ENCODE peak calls at places on chromosome 11, in four cellular contexts. One of them, this sample, is unnamed.

GRCh38 chr11:44615913-44616806 is 50.7 kb downstream of the CD82 start:
- DNase-seq in K562: no peak
- DNase-seq in GM12878: no peak
- DNase-seq in HepG2: no peak
- DNase-seq in this sample: no peak

GRCh38 chr11:35321532-35322320 is 97.6 kb downstream of the SLC1A2 start:
- DNase-seq in K562: no peak
- DNase-seq in GM12878: no peak
- DNase-seq in HepG2: no peak
- DNase-seq in this sample: no peak

GRCh38 chr11:13091373-13091772 is 82.3 kb downstream of the RASSF10 start:
- DNase-seq in K562: peak; percentile 71
- DNase-seq in GM12878: no peak
- DNase-seq in HepG2: no peak
- DNase-seq in this sample: no peak

GRCh38 chr11:122755409-122755808 is 82.9 kb upstream of the CRTAM start:
- DNase-seq in K562: peak; percentile 85
- DNase-seq in GM12878: no peak
- DNase-seq in HepG2: no peak
- DNase-seq in this sample: no peak

GRCh38 chr11:81907996-81908395 is 825.7 kb downstream of the FAM181B start:
- DNase-seq in K562: no peak
- DNase-seq in GM12878: no peak
- DNase-seq in HepG2: no peak
- DNase-seq in this sample: no peak

GRCh38 chr11:69217276-69218105 is 61.8 kb downstream of the SMIM38 start:
- DNase-seq in K562: no peak
- DNase-seq in GM12878: no peak
- DNase-seq in HepG2: no peak
- DNase-seq in this sample: no peak

GRCh38 chr11:113023228-113023627 is 62.0 kb downstream of the NCAM1 start:
- DNase-seq in K562: no peak
- DNase-seq in GM12878: no peak
- DNase-seq in HepG2: no peak
- DNase-seq in this sample: no peak

GRCh38 chr11:27678242-27678641 is 22.0 kb downstream of the BDNF start:
- DNase-seq in K562: no peak
- DNase-seq in GM12878: no peak
- DNase-seq in HepG2: no peak
- DNase-seq in this sample: no peak

GRCh38 chr11:128724891-128725611 is 31.2 kb downstream of the FLI1 start:
- DNase-seq in K562: no peak
- DNase-seq in GM12878: no peak
- DNase-seq in HepG2: no peak
- DNase-seq in this sample: no peak

GRCh38 chr11:43921561-43922294 is 20.7 kb upstream of the C11orf96 start:
- DNase-seq in K562: no peak
- DNase-seq in GM12878: no peak
- DNase-seq in HepG2: no peak
- DNase-seq in this sample: no peak

GRCh38 chr11:71201936-71202597 is 50.3 kb downstream of the SHANK2 start:
- DNase-seq in K562: no peak
- DNase-seq in GM12878: no peak
- DNase-seq in HepG2: no peak
- DNase-seq in this sample: no peak

GRCh38 chr11:65787649-65788622 is 1.1 kb downstream of the OVOL1 start:
- DNase-seq in K562: no peak
- DNase-seq in GM12878: no peak
- DNase-seq in HepG2: no peak
- DNase-seq in this sample: no peak

GRCh38 chr11:76236092-76237026 is 30.1 kb upstream of the WNT11 start:
- DNase-seq in K562: peak; percentile 79
- DNase-seq in GM12878: no peak
- DNase-seq in HepG2: no peak
- DNase-seq in this sample: peak; percentile 81

GRCh38 chr11:57745206-57745605 is 3.9 kb downstream of the SELENOH start:
- DNase-seq in K562: no peak
- DNase-seq in GM12878: no peak
- DNase-seq in HepG2: no peak
- DNase-seq in this sample: no peak

GRCh38 chr11:74953448-74953847 is 4.4 kb downstream of the SPCS2 start:
- DNase-seq in K562: no peak
- DNase-seq in GM12878: no peak
- DNase-seq in HepG2: no peak
- DNase-seq in this sample: no peak

GRCh38 chr11:115480611-115481010 is 23.6 kb downstream of the CADM1 start:
- DNase-seq in K562: no peak
- DNase-seq in GM12878: no peak
- DNase-seq in HepG2: no peak
- DNase-seq in this sample: no peak

GRCh38 chr11:46381046-46381835 is at the start of gene MDK:
- DNase-seq in K562: peak; percentile 78
- DNase-seq in GM12878: no peak
- DNase-seq in HepG2: peak; percentile 49
- DNase-seq in this sample: no peak

GRCh38 chr11:64244966-64245365 is 1.8 kb downstream of the PPP1R14B start:
- DNase-seq in K562: no peak
- DNase-seq in GM12878: no peak
- DNase-seq in HepG2: no peak
- DNase-seq in this sample: no peak

GRCh38 chr11:67306769-67307544 is 3.6 kb downstream of the SSH3 start:
- DNase-seq in K562: no peak
- DNase-seq in GM12878: no peak
- DNase-seq in HepG2: no peak
- DNase-seq in this sample: no peak

GRCh38 chr11:26088391-26088790 is 243.5 kb upstream of the ANO3 start:
- DNase-seq in K562: no peak
- DNase-seq in GM12878: no peak
- DNase-seq in HepG2: no peak
- DNase-seq in this sample: no peak

GRCh38 chr11:10139656-10140055 is 154.4 kb downstream of the SBF2 start:
- DNase-seq in K562: no peak
- DNase-seq in GM12878: no peak
- DNase-seq in HepG2: no peak
- DNase-seq in this sample: no peak

GRCh38 chr11:69144719-69145365 is 10.9 kb upstream of the SMIM38 start:
- DNase-seq in K562: no peak
- DNase-seq in GM12878: no peak
- DNase-seq in HepG2: no peak
- DNase-seq in this sample: no peak

GRCh38 chr11:18722293-18722637 is 3.7 kb downstream of the IGSF22 start:
- DNase-seq in K562: no peak
- DNase-seq in GM12878: no peak
- DNase-seq in HepG2: no peak
- DNase-seq in this sample: no peak

GRCh38 chr11:13942908-13943505 is 19.5 kb upstream of the SPON1 start:
- DNase-seq in K562: no peak
- DNase-seq in GM12878: no peak
- DNase-seq in HepG2: no peak
- DNase-seq in this sample: no peak

DNA sequence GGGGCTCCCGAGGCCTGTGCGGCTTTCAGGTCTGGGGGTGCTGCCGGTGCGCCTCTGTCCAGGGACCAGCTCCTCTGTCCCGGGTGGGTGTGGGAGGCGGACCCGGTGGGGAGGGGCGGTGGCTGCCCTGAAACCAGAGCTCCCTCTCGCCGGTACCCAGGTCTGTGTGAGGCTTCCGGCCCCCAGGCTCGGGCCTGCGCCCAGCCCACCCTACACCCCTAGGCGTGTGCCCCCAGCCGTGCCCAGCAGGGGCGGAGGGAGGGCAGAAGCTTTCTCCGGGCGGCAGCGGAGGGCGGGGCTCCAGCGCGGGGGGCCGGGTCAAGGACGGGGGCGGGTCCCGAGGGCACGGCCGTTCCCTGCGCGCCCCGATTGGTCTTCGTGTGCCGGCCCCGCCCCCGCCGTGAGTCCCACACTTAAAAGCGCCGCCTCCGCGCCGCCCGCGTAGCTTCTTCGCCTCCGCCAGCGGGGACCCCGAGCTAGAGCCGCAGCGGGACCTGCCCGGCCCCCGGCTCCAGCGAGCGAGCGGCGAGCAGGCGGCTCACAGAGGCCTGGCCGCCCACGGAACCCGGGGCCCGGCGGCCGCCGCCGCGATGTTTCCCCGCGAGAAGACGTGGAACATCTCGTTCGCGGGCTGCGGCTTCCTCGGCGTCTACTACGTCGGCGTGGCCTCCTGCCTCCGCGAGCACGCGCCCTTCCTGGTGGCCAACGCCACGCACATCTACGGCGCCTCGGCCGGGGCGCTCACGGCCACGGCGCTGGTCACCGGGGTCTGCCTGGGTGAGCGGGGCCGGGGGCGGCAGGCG is 616 bp downstream of the PNPLA2 start:
- DNase-seq in K562: peak; percentile 94
- DNase-seq in GM12878: no peak
- DNase-seq in HepG2: peak; percentile 77
- DNase-seq in this sample: peak; percentile 88
- TF ChIP-seq POLR2A in K562: peak; percentile 84
- TF ChIP-seq POLR2A in GM12878: peak; percentile 92
- TF ChIP-seq POLR2A in HepG2: peak; percentile 89
- TF ChIP-seq POLR2A in this sample: peak; percentile 62

DNA sequence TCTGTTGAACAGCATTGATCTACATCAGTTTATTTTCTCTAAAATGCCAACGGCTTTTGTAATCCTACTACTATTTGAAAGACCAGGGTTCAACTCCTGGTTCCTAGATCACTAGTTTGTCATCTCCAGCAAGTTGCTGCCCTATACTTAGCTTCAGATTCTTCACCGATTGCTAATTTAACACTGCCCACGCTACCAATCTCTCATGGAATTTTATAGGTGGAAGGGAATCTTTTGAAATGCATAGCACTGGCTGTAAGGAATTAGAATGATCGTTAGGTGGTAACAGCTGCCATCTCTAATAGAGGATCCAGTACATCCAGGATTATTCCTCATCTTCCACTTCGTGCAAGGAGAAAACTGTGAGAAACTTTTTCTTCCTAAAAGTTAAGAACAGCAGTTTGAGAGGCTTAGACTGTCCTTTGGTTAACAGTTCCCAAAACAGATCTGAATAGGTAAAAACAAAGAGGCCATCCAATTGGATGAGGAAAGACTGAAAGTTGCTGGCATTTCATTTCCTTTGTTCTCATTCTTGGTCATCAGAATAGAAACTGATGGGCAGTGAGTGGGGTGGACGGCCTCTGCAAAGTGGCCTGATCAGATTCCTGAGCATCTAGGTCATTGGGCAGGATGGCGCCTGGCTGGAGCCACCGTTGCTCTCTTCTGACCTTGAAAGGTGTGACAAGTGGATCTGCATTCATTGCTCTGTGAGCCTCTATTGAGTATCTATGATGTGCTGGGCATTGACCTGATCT is 236.3 kb upstream of the SORL1-AS1 start:
- DNase-seq in K562: no peak
- DNase-seq in GM12878: no peak
- DNase-seq in HepG2: peak; percentile 75
- DNase-seq in this sample: no peak
- TF ChIP-seq JUNB in K562: no peak
- TF ChIP-seq JUNB in GM12878: no peak
- TF ChIP-seq JUNB in HepG2: no peak
- TF ChIP-seq JUNB in this sample: no peak

GRCh38 chr11:118252688-118253087 is 523 bp upstream of the MPZL3 start:
- DNase-seq in K562: no peak
- DNase-seq in GM12878: no peak
- DNase-seq in HepG2: no peak
- DNase-seq in this sample: no peak

GRCh38 chr11:118247041-118247440 is 5.1 kb downstream of the MPZL3 start:
- DNase-seq in K562: no peak
- DNase-seq in GM12878: no peak
- DNase-seq in HepG2: peak; percentile 60
- DNase-seq in this sample: no peak

GRCh38 chr11:118251858-118252652 is at the start of gene MPZL3:
- DNase-seq in K562: peak; percentile 83
- DNase-seq in GM12878: peak; percentile 85
- DNase-seq in HepG2: peak; percentile 91
- DNase-seq in this sample: peak; percentile 86
- TF ChIP-seq POLR2A in K562: no peak
- TF ChIP-seq POLR2A in GM12878: peak; percentile 80
- TF ChIP-seq POLR2A in HepG2: no peak
- TF ChIP-seq POLR2A in this sample: peak; percentile 12

DNA sequence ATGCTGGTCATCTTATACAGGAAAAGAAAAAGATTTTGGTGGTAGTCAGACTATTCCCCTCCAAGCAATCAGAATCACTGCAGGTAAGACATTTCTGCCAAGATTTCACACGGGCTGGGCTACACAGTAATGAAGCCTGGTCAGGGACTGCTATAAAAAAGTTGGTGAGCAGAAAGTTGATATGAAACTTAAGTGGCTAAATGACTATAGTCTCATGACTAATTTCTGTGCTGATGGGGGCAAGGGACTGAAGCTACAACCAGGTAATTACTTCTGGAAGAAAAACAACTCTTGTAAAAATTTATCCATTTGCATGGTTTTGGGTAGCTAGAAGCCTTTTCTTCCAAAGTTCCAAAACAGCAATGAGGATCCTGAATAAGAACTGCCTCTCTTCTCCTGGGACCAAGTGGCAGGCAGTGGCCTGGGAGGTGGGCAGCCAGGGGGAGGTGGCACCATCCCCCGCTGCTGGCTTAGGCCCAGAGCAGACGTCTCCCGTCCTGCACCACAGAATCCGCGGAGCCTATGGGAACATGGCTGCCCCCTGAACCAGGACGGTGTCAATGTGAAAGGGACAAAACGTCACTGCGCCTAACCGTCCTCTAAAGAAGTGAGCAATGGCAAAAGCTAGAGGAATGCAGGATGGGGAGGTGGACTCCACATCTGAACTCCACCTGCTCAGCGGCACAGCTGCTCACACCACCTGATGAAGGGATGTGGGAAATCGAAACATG is 122.6 kb upstream of the LMO1 start:
- DNase-seq in K562: no peak
- DNase-seq in GM12878: peak; percentile 12
- DNase-seq in HepG2: no peak
- DNase-seq in this sample: no peak
- TF ChIP-seq JUNB in K562: no peak
- TF ChIP-seq JUNB in GM12878: peak; percentile 65
- TF ChIP-seq JUNB in HepG2: no peak
- TF ChIP-seq JUNB in this sample: no peak